ENCODE peak calls at places on chromosomes 5 and 9, in eight cellular contexts. H, V, C, A, T, M, U and Q are unnamed samples.

GRCh38 chr5:171221931-171222330 is 87.1 kb upstream of the TLX3 start:
- DNase-seq in U (no peak), V (no peak), C (no peak), T (no peak), M (no peak), A (no peak), H (no peak), Q (no peak)

GRCh38 chr5:134022333-134022732 is 17.6 kb upstream of the VDAC1 start:
- DNase-seq in H (no peak), A (no peak), M (no peak), T (no peak), C (no peak), U (no peak), V (no peak), Q (no peak)

GRCh38 chr5:170920196-170920595 is 58.4 kb downstream of the RANBP17 start:
- DNase-seq in U (no peak), A (no peak), T (no peak), C (no peak), M (no peak), V (no peak), H (no peak), Q (no peak)

GRCh38 chr5:170006016-170006415 is 25.7 kb upstream of the INSYN2B start:
- DNase-seq in H (no peak), M (no peak), U (no peak), C (no peak), V (no peak), A (no peak), T (no peak), Q (no peak)

GRCh38 chr9:33044162-33044673 is 19.1 kb downstream of the DNAJA1 start:
- DNase-seq in H (peak), V (peak), U (peak), M (peak), C (peak), A (peak), T (peak), Q (peak)

GRCh38 chr5:64108674-64109073 is 57.0 kb upstream of the RNF180 start:
- DNase-seq in V (no peak), T (no peak), H (no peak), C (no peak), A (no peak), M (no peak), U (no peak), Q (no peak)

GRCh38 chr9:95481000-95481399 is 35.8 kb downstream of the PTCH1 start:
- DNase-seq in U (no peak), M (no peak), A (no peak), H (no peak), V (no peak), T (no peak), C (no peak), Q (no peak)

GRCh38 chr9:74555015-74555414 is 57.9 kb downstream of the RORB start:
- DNase-seq in C (no peak), T (no peak), A (no peak), H (no peak), M (peak), V (no peak), U (no peak), Q (no peak)

GRCh38 chr5:5891350-5891749 is 468.9 kb downstream of the ICE1 start:
- DNase-seq in M (no peak), A (no peak), T (no peak), H (no peak), U (no peak), V (no peak), C (no peak), Q (no peak)

GRCh38 chr9:95854386-95855015 is 21.0 kb upstream of the ERCC6L2 start:
- DNase-seq in U (no peak), T (no peak), H (no peak), V (no peak), A (no peak), C (no peak), M (no peak), Q (no peak)

GRCh38 chr5:175162036-175162435 is 281.9 kb downstream of the DRD1 start:
- DNase-seq in A (no peak), T (no peak), H (no peak), M (no peak), U (no peak), V (no peak), C (no peak), Q (no peak)

GRCh38 chr5:21688655-21689054 is 1164.5 kb downstream of the CDH12 start:
- DNase-seq in V (no peak), U (no peak), C (no peak), A (no peak), H (no peak), M (no peak), T (no peak), Q (no peak)

GRCh38 chr5:73901045-73901444 is 275.0 kb downstream of the ARHGEF28 start:
- DNase-seq in M (peak), C (no peak), H (peak), A (peak), V (no peak), U (no peak), T (no peak), Q (no peak)

GRCh38 chr5:134819404-134819963 is 26.3 kb upstream of the C5orf24 start:
- DNase-seq in U (no peak), T (no peak), M (no peak), A (no peak), V (no peak), C (no peak), H (no peak), Q (no peak)

GRCh38 chr9:36036780-36037579 is at the start of gene RECK:
- DNase-seq in M (peak), T (peak), A (peak), H (peak), U (peak), V (peak), C (peak), Q (peak)

GRCh38 chr9:107712390-107712789 is 222.8 kb upstream of the KLF4 start:
- DNase-seq in U (no peak), T (no peak), C (no peak), V (no peak), A (no peak), H (no peak), M (no peak), Q (no peak)

GRCh38 chr5:33843579-33843978 is 48.2 kb downstream of the ADAMTS12 start:
- DNase-seq in C (no peak), U (no peak), T (no peak), H (no peak), M (no peak), V (no peak), A (no peak), Q (no peak)

GRCh38 chr9:98597372-98597771 is 111.4 kb downstream of the GABBR2 start:
- DNase-seq in U (no peak), V (no peak), T (no peak), A (peak), C (peak), H (no peak), M (no peak), Q (no peak)

GRCh38 chr9:122536138-122536537 is 9.0 kb upstream of the OR1N1 start:
- DNase-seq in U (no peak), M (no peak), A (no peak), C (no peak), V (no peak), H (no peak), T (no peak), Q (no peak)

GRCh38 chr5:173016621-173017046 is 33.1 kb downstream of the ATP6V0E1 start:
- DNase-seq in C (no peak), T (no peak), H (peak), A (peak), V (no peak), M (peak), U (no peak), Q (no peak)

GRCh38 chr5:10578869-10579268 is 15.0 kb downstream of the ANKRD33B start:
- DNase-seq in A (peak), U (no peak), V (no peak), M (no peak), H (no peak), T (no peak), C (peak), Q (no peak)

GRCh38 chr9:4769321-4770080 is 23.2 kb upstream of the RCL1 start:
- DNase-seq in U (no peak), C (no peak), M (no peak), T (no peak), V (no peak), A (peak), H (no peak), Q (no peak)

GRCh38 chr9:89797970-89798369 is 193.2 kb downstream of the GADD45G start:
- DNase-seq in T (no peak), C (no peak), V (no peak), M (no peak), A (no peak), H (no peak), U (peak), Q (no peak)

GRCh38 chr5:122137702-122138101 is 8.4 kb downstream of the ZNF474 start:
- DNase-seq in M (no peak), H (no peak), C (no peak), A (no peak), T (no peak), U (no peak), V (no peak), Q (no peak)

GRCh38 chr5:53777864-53778618 is 217.6 kb downstream of the NDUFS4 start:
- DNase-seq in T (no peak), M (no peak), H (no peak), U (peak), V (no peak), A (no peak), C (no peak), Q (no peak)

GRCh38 chr9:83521017-83521810 is 17.0 kb downstream of the FRMD3 start:
- DNase-seq in M (no peak), T (no peak), H (no peak), A (no peak), C (no peak), V (no peak), U (no peak), Q (no peak)

GRCh38 chr9:88464851-88465250 is 70.1 kb upstream of the NXNL2 start:
- DNase-seq in U (no peak), T (no peak), C (no peak), V (no peak), A (no peak), M (no peak), H (no peak), Q (no peak)

GRCh38 chr9:35107337-35108290 is 4.7 kb upstream of the STOML2 start:
- DNase-seq in U (no peak), H (no peak), A (peak), V (no peak), C (no peak), T (no peak), M (no peak), Q (no peak)

GRCh38 chr5:137086289-137086838 is 412.8 kb downstream of the SPOCK1 start:
- DNase-seq in T (no peak), A (no peak), M (no peak), H (no peak), C (no peak), V (no peak), U (no peak), Q (no peak)

GRCh38 chr5:54090495-54091084 is 219.8 kb downstream of the ARL15 start:
- DNase-seq in V (no peak), M (no peak), C (no peak), U (no peak), T (no peak), H (no peak), A (no peak), Q (peak)

GRCh38 chr9:115653231-115653630 is 500.4 kb upstream of the PAPPA start:
- DNase-seq in U (no peak), A (no peak), H (no peak), T (no peak), V (no peak), C (no peak), M (no peak), Q (no peak)

GRCh38 chr9:123329329-123329955 is 26.6 kb upstream of the CRB2 start:
- DNase-seq in U (peak), C (no peak), M (no peak), H (no peak), T (no peak), V (no peak), A (no peak), Q (peak)

GRCh38 chr9:112404367-112404979 is 24.6 kb downstream of the HSDL2 start:
- DNase-seq in T (no peak), H (no peak), A (no peak), C (no peak), V (no peak), U (no peak), M (no peak), Q (no peak)

GRCh38 chr5:147818290-147818689 is 13.2 kb downstream of the SPINK1 start:
- DNase-seq in H (no peak), A (no peak), U (no peak), M (no peak), C (no peak), V (no peak), T (no peak), Q (no peak)

GRCh38 chr5:175800656-175801081 is 70.7 kb upstream of the CPLX2 start:
- DNase-seq in M (no peak), U (no peak), A (no peak), T (no peak), C (no peak), H (no peak), V (no peak), Q (peak)

GRCh38 chr5:135934939-135935338 is 19.8 kb downstream of the LECT2 start:
- DNase-seq in A (no peak), V (no peak), M (no peak), U (no peak), H (no peak), T (no peak), C (no peak), Q (no peak)

GRCh38 chr9:118522093-118523028 is 818.2 kb downstream of the TLR4 start:
- DNase-seq in V (no peak), A (no peak), H (no peak), U (no peak), T (no peak), M (peak), C (no peak), Q (peak)

GRCh38 chr5:109035470-109035869 is 287.8 kb downstream of the FER start:
- DNase-seq in U (no peak), M (no peak), T (no peak), A (no peak), H (no peak), V (no peak), C (no peak), Q (no peak)

GRCh38 chr9:129701054-129701453 is 35.6 kb downstream of the PRRX2 start:
- DNase-seq in U (no peak), C (no peak), T (no peak), A (no peak), H (no peak), M (no peak), V (no peak), Q (no peak)

GRCh38 chr9:36163049-36163839 is 5.9 kb upstream of the CCIN start:
- DNase-seq in C (no peak), T (no peak), A (no peak), M (peak), U (no peak), H (no peak), V (peak), Q (no peak)

DNA sequence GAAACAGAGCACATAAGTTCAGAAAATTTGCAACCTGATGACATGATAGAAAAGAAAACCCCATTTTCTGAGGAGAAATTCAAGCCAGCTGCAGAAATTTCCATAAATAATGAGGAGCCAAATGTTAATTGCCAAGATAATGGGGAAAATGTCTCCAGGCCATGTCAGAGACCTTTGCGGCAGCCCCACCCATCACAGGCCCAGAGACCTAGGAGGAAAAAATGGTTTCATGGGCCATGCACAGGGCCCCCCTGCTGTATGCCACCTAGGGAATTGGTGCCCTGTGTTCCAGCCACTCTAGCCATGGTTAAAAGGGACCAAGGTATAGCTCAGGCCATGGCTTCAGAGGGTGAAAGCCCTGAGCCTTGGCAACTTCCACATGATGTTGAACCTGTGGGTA is 118.1 kb downstream of the NR2F1-AS1 start:
- DNase-seq in V (no peak), H (no peak), T (no peak), U (no peak), C (no peak), A (no peak), M (no peak), Q (no peak)
- TF ChIP-seq POLR2A in V (no peak), H (no peak), T (no peak), U (no peak), C (no peak), A (no peak), M (no peak), Q (no peak)

GRCh38 chr9:93230185-93230584 is 46.2 kb downstream of the WNK2 start:
- DNase-seq in V (no peak), A (no peak), H (no peak), C (no peak), M (no peak), T (no peak), U (no peak), Q (no peak)

GRCh38 chr9:93230601-93231000 is 46.7 kb downstream of the WNK2 start:
- DNase-seq in M (no peak), H (no peak), A (no peak), U (no peak), T (no peak), V (no peak), C (peak), Q (no peak)

GRCh38 chr9:93232388-93232965 is 48.5 kb downstream of the WNK2 start:
- DNase-seq in V (no peak), H (no peak), C (no peak), U (no peak), T (no peak), M (no peak), A (no peak), Q (no peak)

GRCh38 chr9:93231716-93232115 is 47.8 kb downstream of the WNK2 start:
- DNase-seq in A (no peak), M (no peak), V (no peak), U (no peak), T (no peak), H (no peak), C (no peak), Q (no peak)

GRCh38 chr9:93231121-93231694 is 47.3 kb downstream of the WNK2 start:
- DNase-seq in M (peak), T (no peak), U (peak), C (peak), H (no peak), A (no peak), V (no peak), Q (no peak)
- TF ChIP-seq POLR2A in M (no peak), T (no peak), U (no peak), C (no peak), H (no peak), A (no peak), V (no peak), Q (no peak)

GRCh38 chr5:142107729-142108431 is 699 bp upstream of the NDFIP1 start:
- DNase-seq in M (no peak), U (no peak), T (no peak), H (no peak), V (no peak), A (no peak), C (no peak), Q (peak)

GRCh38 chr5:142110988-142111687 is 2.6 kb downstream of the NDFIP1 start:
- DNase-seq in M (no peak), T (no peak), H (no peak), C (no peak), V (no peak), A (no peak), U (no peak), Q (no peak)

GRCh38 chr5:142110046-142110531 is 1.5 kb downstream of the NDFIP1 start:
- DNase-seq in M (no peak), A (no peak), T (peak), C (no peak), U (no peak), H (peak), V (no peak), Q (peak)

GRCh38 chr5:142109356-142110045 is 922 bp downstream of the NDFIP1 start:
- DNase-seq in V (no peak), C (no peak), A (no peak), T (no peak), M (peak), H (peak), U (no peak), Q (peak)

DNA sequence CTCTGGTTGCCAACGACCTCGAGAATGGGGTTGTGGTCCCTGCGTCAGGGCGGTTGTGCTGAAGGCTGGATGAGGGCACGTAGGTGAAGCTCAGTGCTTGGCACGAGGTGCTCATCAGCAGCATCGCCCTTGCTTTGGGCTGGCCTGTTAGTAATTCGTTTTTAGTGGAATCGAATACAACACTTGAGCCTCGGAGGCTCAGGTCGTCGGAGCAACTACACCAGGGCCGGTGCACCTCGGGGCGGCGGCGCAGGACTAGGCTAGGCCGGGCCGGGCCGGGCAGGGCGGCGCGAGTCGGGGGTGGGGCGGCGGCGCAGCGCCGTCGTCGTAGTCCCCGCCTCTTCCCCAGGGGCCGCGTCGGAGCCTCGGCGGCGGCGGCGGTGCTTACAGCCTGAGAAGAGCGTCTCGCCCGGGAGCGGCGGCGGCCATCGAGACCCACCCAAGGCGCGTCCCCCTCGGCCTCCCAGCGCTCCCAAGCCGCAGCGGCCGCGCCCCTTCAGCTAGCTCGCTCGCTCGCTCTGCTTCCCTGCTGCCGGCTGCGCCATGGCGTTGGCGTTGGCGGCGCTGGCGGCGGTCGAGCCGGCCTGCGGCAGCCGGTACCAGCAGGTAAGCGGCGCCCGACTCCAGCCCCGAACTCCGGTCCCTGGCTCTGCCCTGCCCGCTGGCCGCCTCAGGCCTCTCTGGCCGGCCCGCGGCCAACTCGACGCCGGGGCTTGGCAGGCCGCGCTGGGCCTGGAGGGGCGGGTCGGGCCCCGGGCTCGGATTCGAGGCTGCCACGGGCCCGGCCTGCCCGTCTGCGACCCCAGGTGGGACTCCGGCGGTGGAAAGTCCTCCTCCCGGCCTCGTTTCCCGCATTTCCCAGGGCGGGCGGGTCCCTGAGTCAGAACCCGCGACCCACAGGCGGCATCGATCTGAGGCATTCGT is at the start of gene NDFIP1:
- DNase-seq in C (peak), U (peak), A (peak), H (peak), T (peak), M (peak), V (peak), Q (peak)
- TF ChIP-seq POLR2A in C (no peak), U (peak), A (peak), H (peak), T (no peak), M (peak), V (peak), Q (peak)

DNA sequence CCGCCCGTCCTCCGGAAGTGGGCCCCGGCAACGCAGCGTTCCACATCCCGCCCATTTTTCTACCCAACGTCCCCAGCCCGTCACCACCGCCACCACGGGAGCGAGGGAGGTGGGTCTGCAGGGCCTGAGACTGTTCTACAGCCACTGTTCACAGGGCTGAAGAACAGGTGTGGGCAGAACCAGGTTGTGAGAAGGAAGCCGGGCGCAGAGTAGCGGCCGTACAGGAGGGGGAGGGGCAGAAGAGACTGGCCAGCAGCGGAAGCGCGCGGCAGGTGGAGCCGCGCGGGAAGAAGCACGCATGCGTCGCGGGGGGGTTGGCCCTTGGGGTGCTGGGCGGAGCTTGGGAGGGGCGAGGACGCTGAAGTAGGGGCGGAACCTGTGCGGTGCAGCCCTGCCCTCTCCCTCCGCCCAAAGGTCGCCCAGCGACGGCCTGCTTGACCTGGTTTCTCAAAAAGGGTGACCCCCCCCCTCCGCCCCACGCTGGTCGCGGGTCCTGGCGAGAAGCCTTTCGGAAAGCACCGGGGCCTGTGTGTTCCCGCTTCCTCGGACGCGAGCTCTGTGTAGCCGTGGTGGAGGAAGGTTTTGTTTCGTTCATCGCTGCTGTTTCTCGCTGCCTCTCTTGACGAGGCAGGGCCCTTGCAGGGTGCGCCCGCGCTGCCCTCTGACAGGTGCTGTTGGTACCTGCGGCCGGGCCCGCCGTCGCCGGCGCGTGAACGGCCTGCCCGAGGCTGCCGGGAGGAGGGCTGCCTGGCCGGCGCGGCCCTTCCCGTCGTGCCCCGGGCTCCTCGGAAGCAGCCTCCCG is 7.8 kb upstream of the MGAT1 start:
- DNase-seq in T (peak), H (peak), C (peak), M (peak), V (peak), A (peak), U (peak), Q (peak)
- TF ChIP-seq POLR2A in T (peak), H (peak), C (peak), M (no peak), V (peak), A (peak), U (peak), Q (peak)